ENCODE peak calls at places on chromosomes 13 and 19, in eight cellular contexts. F is colonic mucosa, L is progenitor cell of endocrine pancreas, U is neural crest cell, E is B cell, G is IMR-90, O is glutamatergic neuron, P is body of pancreas. N is an unnamed sample.

GRCh38 chr13:48400820-48401219 is 12.1 kb downstream of the LPAR6 start:
- DNase-seq in U (no peak), O (no peak), P (no peak), L (no peak), F (no peak), G (peak; percentile 46), E (no peak), N (no peak)

GRCh38 chr13:29707876-29708543 is 112.5 kb upstream of the SLC7A1 start:
- DNase-seq in U (no peak), F (peak; percentile 35), G (peak; percentile 41), P (peak; percentile 62), L (no peak), E (peak; percentile 27), O (peak; percentile 46), N (no peak)

GRCh38 chr19:12834976-12835757 is 788 bp upstream of the RTBDN start:
- DNase-seq in G (no peak), F (peak; percentile 47), E (peak; percentile 49), O (peak; percentile 77), L (no peak), P (no peak), U (peak; percentile 29), N (peak; percentile 70)

GRCh38 chr13:48730971-48731658 is 77.4 kb downstream of the CYSLTR2 start:
- DNase-seq in P (no peak), E (no peak), G (peak; percentile 83), O (no peak), F (no peak), L (no peak), U (no peak), N (no peak)

GRCh38 chr19:47540748-47541147 is 25.9 kb upstream of the NAPA start:
- DNase-seq in F (no peak), P (no peak), U (no peak), E (no peak), G (peak; percentile 51), O (no peak), L (no peak), N (no peak)

GRCh38 chr19:53908106-53908932 is 759 bp upstream of the CACNG7 start:
- DNase-seq in U (peak; percentile 66), L (no peak), E (peak; percentile 42), P (no peak), O (peak; percentile 85), G (peak; percentile 40), F (peak; percentile 32), N (peak; percentile 87)

GRCh38 chr13:32056316-32056715 is 24.7 kb downstream of the FRY start:
- DNase-seq in L (no peak), E (no peak), G (no peak), F (peak; percentile 56), O (no peak), U (no peak), P (no peak), N (no peak)

GRCh38 chr13:114123448-114123847 is 9.0 kb downstream of the RASA3 start:
- DNase-seq in G (no peak), O (no peak), E (no peak), F (no peak), L (no peak), P (no peak), U (no peak), N (no peak)

GRCh38 chr19:18865973-18866799 is 29.8 kb downstream of the CERS1 start:
- DNase-seq in F (peak; percentile 64), E (peak; percentile 80), L (peak; percentile 67), O (peak; percentile 86), P (no peak), G (peak; percentile 36), U (peak; percentile 77), N (peak; percentile 92)

GRCh38 chr19:40392894-40393517 is 3.0 kb upstream of the HIPK4 start:
- DNase-seq in P (peak; percentile 38), L (no peak), E (no peak), U (no peak), O (no peak), G (no peak), F (peak; percentile 43), N (no peak)

GRCh38 chr13:113403255-113404104 is 39.5 kb upstream of the GRTP1 start:
- DNase-seq in F (no peak), L (no peak), U (no peak), O (no peak), G (no peak), P (no peak), E (no peak), N (no peak)

GRCh38 chr13:33258437-33259193 is 26.9 kb downstream of the STARD13 start:
- DNase-seq in E (no peak), L (no peak), F (no peak), G (peak; percentile 63), P (no peak), U (no peak), O (no peak), N (no peak)

GRCh38 chr19:488505-489417 is 7.5 kb upstream of the MADCAM1 start:
- DNase-seq in E (peak; percentile 96), O (peak; percentile 99), F (peak; percentile 94), P (peak; percentile 96), G (peak; percentile 92), L (peak; percentile 94), U (peak; percentile 91), N (peak; percentile 98)

GRCh38 chr19:1240925-1241324 is 626 bp upstream of the ATP5F1D start:
- DNase-seq in F (no peak), P (no peak), U (no peak), L (no peak), E (no peak), O (no peak), G (no peak), N (no peak)

GRCh38 chr19:49148784-49149651 is 6.2 kb downstream of the HRC start:
- DNase-seq in G (peak; percentile 86), E (peak; percentile 80), O (peak; percentile 100), U (peak; percentile 100), L (peak; percentile 100), F (peak; percentile 100), P (peak; percentile 100), N (peak; percentile 93)

GRCh38 chr13:113209880-113210421 is 538 bp downstream of the CUL4A start:
- DNase-seq in G (peak; percentile 55), F (peak; percentile 71), L (peak; percentile 58), O (peak; percentile 57), P (peak; percentile 69), E (peak; percentile 82), U (peak; percentile 40), N (no peak)

GRCh38 chr13:52159159-52159982 is at the start of gene NEK3:
- DNase-seq in U (peak; percentile 65), G (peak; percentile 56), P (peak; percentile 68), F (peak; percentile 72), L (peak; percentile 45), E (peak; percentile 64), O (peak; percentile 88), N (peak; percentile 53)

GRCh38 chr13:50969691-50970090 is 60.1 kb downstream of the RNASEH2B start:
- DNase-seq in E (no peak), U (no peak), G (no peak), F (no peak), P (no peak), O (peak; percentile 28), L (no peak), N (no peak)
- TF ChIP-seq CTCF in E (no peak), U (no peak), G (no peak), F (no peak), P (no peak), O (no peak), L (no peak), N (peak; percentile 11)

GRCh38 chr19:16867211-16867610 is 21.6 kb upstream of the F2RL3 start:
- DNase-seq in L (no peak), P (no peak), U (no peak), F (no peak), O (no peak), E (no peak), G (no peak), N (no peak)

GRCh38 chr19:16871870-16872269 is 16.9 kb upstream of the F2RL3 start:
- DNase-seq in U (no peak), P (no peak), L (no peak), G (no peak), F (peak; percentile 52), E (no peak), O (no peak), N (no peak)

GRCh38 chr19:16868423-16869130 is 20.2 kb upstream of the F2RL3 start:
- DNase-seq in O (no peak), L (no peak), U (no peak), F (no peak), E (no peak), P (no peak), G (no peak), N (no peak)

GRCh38 chr19:16872728-16873127 is 16.1 kb upstream of the F2RL3 start:
- DNase-seq in F (no peak), E (no peak), G (no peak), U (no peak), L (no peak), P (no peak), O (no peak), N (no peak)

GRCh38 chr19:16869331-16869972 is 19.3 kb upstream of the F2RL3 start:
- DNase-seq in G (no peak), E (no peak), P (no peak), L (no peak), F (no peak), U (no peak), O (no peak), N (no peak)
- TF ChIP-seq CTCF in G (no peak), E (no peak), P (no peak), L (no peak), F (no peak), U (no peak), O (no peak), N (no peak)

GRCh38 chr13:66399873-66400272 is 830.3 kb downstream of the PCDH9 start:
- DNase-seq in F (no peak), G (no peak), L (no peak), O (no peak), U (no peak), P (no peak), E (no peak), N (no peak)
- TF ChIP-seq CTCF in F (no peak), G (no peak), L (no peak), O (no peak), U (no peak), P (no peak), E (no peak), N (no peak)

GRCh38 chr13:103142091-103142594 is 75.9 kb upstream of the SLC10A2 start:
- DNase-seq in G (no peak), E (no peak), L (no peak), F (no peak), U (no peak), O (no peak), P (no peak), N (no peak)

GRCh38 chr13:103145476-103145875 is 79.3 kb upstream of the SLC10A2 start:
- DNase-seq in U (no peak), G (no peak), L (no peak), F (no peak), O (no peak), P (no peak), E (no peak), N (no peak)

GRCh38 chr13:103134271-103134670 is 68.1 kb upstream of the SLC10A2 start:
- DNase-seq in F (no peak), G (no peak), U (no peak), E (no peak), P (no peak), O (no peak), L (no peak), N (no peak)

DNA sequence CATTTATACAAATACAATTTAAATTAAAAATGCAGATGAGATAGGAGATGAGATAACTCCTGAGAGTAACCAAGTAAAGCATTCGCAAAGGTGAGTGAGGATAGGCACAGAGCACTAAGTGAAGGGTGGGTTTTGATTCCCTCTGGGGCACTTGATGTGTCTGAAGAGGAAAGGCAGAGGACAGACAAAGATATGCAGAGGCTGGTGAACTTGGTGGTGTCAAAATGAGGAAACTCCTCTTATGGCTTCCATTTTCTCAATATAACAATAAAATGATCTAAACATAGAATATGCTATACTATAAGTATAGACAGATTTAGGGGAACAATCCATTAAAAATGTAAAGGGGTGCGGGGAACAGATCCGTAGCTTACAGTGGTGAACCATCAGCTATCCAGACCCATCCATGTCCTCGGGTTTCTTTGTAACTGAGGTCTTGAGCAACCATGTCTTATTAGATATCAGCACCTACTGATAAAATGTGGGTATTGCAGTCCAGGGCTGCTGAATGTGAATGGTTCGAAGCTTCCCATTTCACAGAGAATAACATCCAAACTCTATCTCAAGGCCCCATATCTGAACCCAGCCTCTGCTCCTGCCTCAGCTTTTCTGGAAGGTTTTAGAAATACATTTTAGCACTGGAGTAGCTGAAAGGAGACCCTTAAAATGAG is 73.9 kb upstream of the SLC10A2 start:
- DNase-seq in O (no peak), E (peak; percentile 51), P (no peak), F (no peak), G (no peak), L (no peak), U (no peak), N (no peak)
- TF ChIP-seq CTCF in O (peak; percentile 55), E (peak; percentile 64), P (peak; percentile 52), F (peak; percentile 42), G (no peak), L (peak; percentile 36), U (peak; percentile 61), N (peak; percentile 58)

N was measured in D721Med.